ENCODE peak calls at places on chromosomes 13 and 19, in ten cellular contexts. P is foreskin fibroblast, U is esophagus squamous epithelium, G is progenitor cell of endocrine pancreas, Y is fibroblast of the aortic adventitia, W is uterus, F is RWPE2, T is upper lobe of right lung, D is fibroblast of lung, X is AG09319. Z is an unnamed sample.

GRCh38 chr19:46975011-46975917 is 44.4 kb upstream of the NPAS1 start:
- DNase-seq in P (no peak), U (no peak), G (no peak), Y (peak), W (no peak), F (no peak), T (no peak), D (peak), X (no peak), Z (no peak)

GRCh38 chr19:28332351-28332750 is 880.6 kb downstream of the UQCRFS1 start:
- DNase-seq in P (no peak), U (no peak), G (no peak), Y (no peak), W (no peak), F (no peak), T (no peak), D (no peak), X (no peak), Z (no peak)

GRCh38 chr19:54207908-54208783 is 7.5 kb downstream of the RPS9 start:
- DNase-seq in P (peak), U (no peak), G (no peak), Y (peak), W (peak), F (no peak), T (peak), D (peak), X (peak), Z (no peak)

GRCh38 chr13:113373811-113374485 is 10.0 kb upstream of the GRTP1 start:
- DNase-seq in P (no peak), U (no peak), G (no peak), Y (no peak), W (no peak), F (no peak), T (no peak), D (no peak), X (no peak), Z (no peak)

GRCh38 chr13:34464011-34464410 is 478.1 kb upstream of the NBEA start:
- DNase-seq in P (peak), U (no peak), G (no peak), Y (peak), W (no peak), F (no peak), T (no peak), D (peak), X (no peak), Z (no peak)

GRCh38 chr13:76004411-76004810 is 368.3 kb downstream of the LMO7 start:
- DNase-seq in P (peak), U (no peak), G (no peak), Y (peak), W (no peak), F (no peak), T (no peak), D (peak), X (no peak), Z (no peak)

GRCh38 chr19:35879770-35880317 is 11.5 kb downstream of the APLP1 start:
- DNase-seq in P (peak), U (peak), G (peak), Y (peak), W (peak), F (peak), T (peak), D (peak), X (no peak), Z (no peak)

GRCh38 chr13:94201022-94201421 is 278.5 kb downstream of the DCT start:
- DNase-seq in P (no peak), U (no peak), G (no peak), Y (no peak), W (no peak), F (no peak), T (no peak), D (no peak), X (no peak), Z (no peak)

GRCh38 chr19:35743640-35744306 is 1.4 kb downstream of the U2AF1L4 start:
- DNase-seq in P (no peak), U (no peak), G (no peak), Y (no peak), W (no peak), F (no peak), T (no peak), D (no peak), X (no peak), Z (peak)

GRCh38 chr13:75870397-75870801 is 234.3 kb downstream of the LMO7 start:
- DNase-seq in P (peak), U (no peak), G (no peak), Y (peak), W (no peak), F (no peak), T (no peak), D (no peak), X (no peak), Z (no peak)

GRCh38 chr13:56110751-56111150 is 1030.0 kb upstream of the PRR20A start:
- DNase-seq in P (no peak), U (no peak), G (no peak), Y (no peak), W (no peak), F (no peak), T (no peak), D (no peak), X (no peak), Z (no peak)

GRCh38 chr19:19539738-19540703 is 2.0 kb downstream of the CILP2 start:
- DNase-seq in P (peak), U (no peak), G (no peak), Y (no peak), W (peak), F (peak), T (peak), D (peak), X (no peak), Z (peak)

GRCh38 chr19:56405062-56405461 is 930 bp downstream of the ZNF583 start:
- DNase-seq in P (no peak), U (no peak), G (no peak), Y (no peak), W (no peak), F (no peak), T (no peak), D (peak), X (no peak), Z (no peak)

GRCh38 chr13:102779426-102780159 is 6.0 kb upstream of the TEX30 start:
- DNase-seq in P (no peak), U (no peak), G (no peak), Y (no peak), W (no peak), F (no peak), T (no peak), D (no peak), X (no peak), Z (no peak)

GRCh38 chr19:944171-944567 is 18.3 kb downstream of the ARID3A start:
- DNase-seq in P (no peak), U (no peak), G (no peak), Y (peak), W (peak), F (no peak), T (no peak), D (no peak), X (no peak), Z (no peak)

GRCh38 chr19:10612515-10613119 is 12.7 kb upstream of the SLC44A2 start:
- DNase-seq in P (no peak), U (no peak), G (no peak), Y (peak), W (peak), F (no peak), T (peak), D (peak), X (no peak), Z (no peak)

GRCh38 chr19:29211562-29212416 is 1.2 kb downstream of the UQCRFS1 start:
- DNase-seq in P (peak), U (no peak), G (no peak), Y (peak), W (no peak), F (no peak), T (no peak), D (peak), X (no peak), Z (no peak)

GRCh38 chr13:40064154-40064713 is 408.8 kb downstream of the COG6 start:
- DNase-seq in P (peak), U (no peak), G (no peak), Y (no peak), W (no peak), F (no peak), T (no peak), D (no peak), X (no peak), Z (no peak)

GRCh38 chr19:32453736-32454135 is 48.2 kb downstream of the DPY19L3 start:
- DNase-seq in P (peak), U (no peak), G (no peak), Y (no peak), W (no peak), F (no peak), T (no peak), D (no peak), X (no peak), Z (no peak)

GRCh38 chr19:6378498-6378897 is 2.8 kb upstream of the PSPN start:
- DNase-seq in P (no peak), U (no peak), G (no peak), Y (no peak), W (no peak), F (no peak), T (no peak), D (no peak), X (no peak), Z (no peak)

GRCh38 chr19:19599190-19599535 is 19.3 kb downstream of the PBX4 start:
- DNase-seq in P (no peak), U (no peak), G (no peak), Y (no peak), W (no peak), F (no peak), T (no peak), D (no peak), X (no peak), Z (no peak)

GRCh38 chr13:21071015-21071414 is 9.6 kb upstream of the LATS2 start:
- DNase-seq in P (no peak), U (no peak), G (no peak), Y (peak), W (no peak), F (no peak), T (no peak), D (peak), X (no peak), Z (no peak)

GRCh38 chr13:42078113-42078769 is 29.8 kb downstream of the DGKH start:
- DNase-seq in P (no peak), U (no peak), G (no peak), Y (no peak), W (no peak), F (no peak), T (no peak), D (no peak), X (no peak), Z (no peak)

GRCh38 chr13:113951246-113951999 is 22.5 kb downstream of the C13orf46 start:
- DNase-seq in P (peak), U (peak), G (no peak), Y (peak), W (peak), F (no peak), T (peak), D (peak), X (peak), Z (peak)

GRCh38 chr13:105395041-105395440 is 1140.4 kb downstream of the EFNB2 start:
- DNase-seq in P (no peak), U (no peak), G (no peak), Y (no peak), W (no peak), F (no peak), T (no peak), D (peak), X (no peak), Z (no peak)

GRCh38 chr13:25167349-25167748 is 4.7 kb downstream of the AMER2 start:
- DNase-seq in P (no peak), U (no peak), G (no peak), Y (no peak), W (no peak), F (no peak), T (no peak), D (no peak), X (no peak), Z (no peak)

GRCh38 chr13:99859178-99860177 is 112.1 kb downstream of the ZIC5 start:
- DNase-seq in P (no peak), U (no peak), G (no peak), Y (no peak), W (no peak), F (no peak), T (no peak), D (no peak), X (no peak), Z (no peak)

GRCh38 chr13:76019421-76020044 is 383.4 kb downstream of the LMO7 start:
- DNase-seq in P (no peak), U (no peak), G (peak), Y (no peak), W (no peak), F (no peak), T (peak), D (peak), X (no peak), Z (peak)

GRCh38 chr13:80873589-80873988 is 532.7 kb upstream of the SPRY2 start:
- DNase-seq in P (no peak), U (no peak), G (no peak), Y (no peak), W (no peak), F (no peak), T (no peak), D (peak), X (no peak), Z (no peak)

GRCh38 chr13:110431851-110432294 is 124.8 kb downstream of the COL4A2 start:
- DNase-seq in P (no peak), U (no peak), G (no peak), Y (no peak), W (no peak), F (no peak), T (no peak), D (no peak), X (no peak), Z (no peak)

GRCh38 chr19:41998246-41999020 is 4.4 kb upstream of the ATP1A3 start:
- DNase-seq in P (peak), U (no peak), G (peak), Y (peak), W (no peak), F (no peak), T (no peak), D (peak), X (no peak), Z (no peak)

GRCh38 chr13:107119989-107120881 is 552.3 kb upstream of the ARGLU1 start:
- DNase-seq in P (no peak), U (no peak), G (no peak), Y (no peak), W (no peak), F (no peak), T (no peak), D (no peak), X (no peak), Z (no peak)

GRCh38 chr13:51557875-51558604 is 26.2 kb upstream of the WDFY2 start:
- DNase-seq in P (peak), U (no peak), G (no peak), Y (peak), W (peak), F (no peak), T (no peak), D (peak), X (peak), Z (no peak)

GRCh38 chr19:33248954-33249613 is 23.4 kb upstream of the SLC7A10 start:
- DNase-seq in P (no peak), U (no peak), G (no peak), Y (no peak), W (no peak), F (no peak), T (peak), D (no peak), X (no peak), Z (peak)

GRCh38 chr13:23748109-23748508 is 141.1 kb downstream of the MIPEP start:
- DNase-seq in P (peak), U (no peak), G (no peak), Y (no peak), W (no peak), F (no peak), T (no peak), D (no peak), X (no peak), Z (no peak)

GRCh38 chr13:107271226-107271625 is 703.3 kb upstream of the ARGLU1 start:
- DNase-seq in P (no peak), U (no peak), G (no peak), Y (peak), W (no peak), F (no peak), T (no peak), D (peak), X (no peak), Z (no peak)

GRCh38 chr19:36604656-36605100 is 435 bp upstream of the ZNF382 start:
- DNase-seq in P (peak), U (no peak), G (peak), Y (peak), W (peak), F (no peak), T (peak), D (peak), X (no peak), Z (no peak)

GRCh38 chr13:36536546-36536945 is 104.3 kb downstream of the CCNA1 start:
- DNase-seq in P (peak), U (no peak), G (no peak), Y (no peak), W (no peak), F (no peak), T (no peak), D (peak), X (no peak), Z (no peak)

GRCh38 chr19:13843104-13843921 is 33.6 kb upstream of the NANOS3 start:
- DNase-seq in P (peak), U (no peak), G (no peak), Y (peak), W (peak), F (peak), T (peak), D (peak), X (no peak), Z (no peak)

GRCh38 chr19:47267350-47267759 is 7.3 kb upstream of the INAFM1 start:
- DNase-seq in P (no peak), U (no peak), G (no peak), Y (no peak), W (no peak), F (no peak), T (no peak), D (no peak), X (no peak), Z (no peak)

DNA sequence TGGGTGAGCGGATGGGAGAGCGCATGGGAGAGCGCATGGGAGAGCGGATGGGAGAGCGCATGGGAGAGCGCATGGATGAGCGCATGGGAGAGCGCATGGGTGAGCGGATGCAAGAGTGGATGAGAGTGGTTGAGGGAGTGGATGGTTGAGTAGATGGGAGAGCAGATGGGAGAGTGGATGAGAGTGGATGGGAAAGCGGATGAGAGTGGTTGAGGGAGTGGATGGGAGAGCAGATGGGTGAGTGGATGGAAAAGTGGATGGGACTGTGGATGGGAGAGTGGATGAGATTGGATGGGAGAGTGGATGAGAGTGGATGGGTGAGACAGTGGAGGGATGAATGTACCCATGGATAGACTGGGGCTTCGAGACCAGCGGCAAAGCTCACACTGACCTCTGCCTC is 8.6 kb upstream of the TEKTIP1 start:
- DNase-seq in P (no peak), U (no peak), G (no peak), Y (no peak), W (no peak), F (no peak), T (no peak), D (no peak), X (no peak), Z (no peak)
- TF ChIP-seq CTCF in P (no peak), U (no peak), G (no peak), Y (no peak), W (no peak), F (no peak), T (no peak), D (no peak), X (no peak), Z (no peak)

GRCh38 chr13:41075034-41075433 is 13.7 kb downstream of the WBP4 start:
- DNase-seq in P (peak), U (no peak), G (no peak), Y (peak), W (no peak), F (no peak), T (no peak), D (peak), X (no peak), Z (no peak)
- TF ChIP-seq CTCF in P (peak), U (peak), G (peak), Y (peak), W (peak), F (peak), T (peak), D (peak), X (peak), Z (peak)

GRCh38 chr19:2199215-2199614 is 35.5 kb downstream of the DOT1L start:
- DNase-seq in P (peak), U (no peak), G (no peak), Y (no peak), W (no peak), F (no peak), T (no peak), D (no peak), X (no peak), Z (no peak)
- TF ChIP-seq CTCF in P (no peak), U (no peak), G (peak), Y (peak), W (no peak), F (no peak), T (no peak), D (peak), X (no peak), Z (peak)

DNA sequence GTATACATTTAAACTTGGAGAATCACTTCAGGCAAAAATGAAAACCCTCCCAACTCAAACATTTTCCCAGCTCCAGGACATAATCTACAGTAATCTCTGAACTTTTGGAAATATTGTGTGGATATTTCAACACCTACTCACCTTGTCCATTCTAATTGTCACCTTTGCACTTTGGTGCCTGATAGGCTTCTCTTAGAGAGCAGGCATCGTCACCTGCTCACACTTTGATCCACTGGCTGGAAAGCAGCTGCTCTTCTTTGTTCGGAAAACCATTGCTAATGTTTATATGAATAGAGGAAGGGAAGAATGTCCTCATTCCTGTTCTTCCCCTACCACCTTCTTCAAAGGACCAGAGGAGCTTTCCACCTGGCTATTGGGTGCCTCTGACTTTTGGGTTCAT is 411.2 kb downstream of the FGF9 start:
- DNase-seq in P (no peak), U (no peak), G (no peak), Y (no peak), W (no peak), F (no peak), T (no peak), D (no peak), X (no peak), Z (no peak)
- TF ChIP-seq CTCF in P (no peak), U (no peak), G (no peak), Y (no peak), W (no peak), F (no peak), T (no peak), D (no peak), X (no peak), Z (no peak)

DNA sequence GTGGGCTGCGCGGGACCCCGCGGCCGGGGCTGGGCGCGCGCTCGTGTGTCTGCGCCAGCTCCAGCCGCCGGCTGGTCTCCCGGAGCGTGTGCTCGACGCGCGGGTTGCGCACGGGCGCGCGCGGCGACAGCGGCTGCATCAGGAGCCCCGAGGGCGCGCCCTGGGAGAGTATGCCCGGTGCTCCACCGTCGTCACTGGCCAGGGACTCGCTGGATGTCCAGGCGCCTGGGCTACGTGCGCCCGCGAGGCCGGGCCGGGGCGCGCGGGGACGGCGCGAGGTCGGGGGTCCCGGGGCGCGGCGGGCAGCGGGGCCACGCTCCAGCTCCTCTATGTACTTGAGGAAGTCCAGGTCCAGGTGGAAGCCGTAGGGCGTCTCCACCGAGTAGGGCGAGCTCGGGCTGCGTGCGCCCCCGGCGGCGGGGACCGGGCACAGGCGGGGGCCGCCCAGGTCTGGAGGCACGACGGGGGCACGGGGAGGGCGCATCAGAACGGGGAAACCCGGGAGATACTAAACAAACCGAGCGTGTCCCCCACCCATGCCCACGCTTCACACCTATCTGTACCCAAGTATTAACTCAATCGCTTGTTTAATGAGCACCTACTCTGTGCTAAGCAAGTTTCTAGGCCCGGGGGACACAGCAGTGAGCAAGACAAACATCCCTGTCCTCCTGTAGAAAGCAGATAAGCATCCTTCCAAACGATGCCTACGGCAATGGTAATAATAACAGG is 7.6 kb downstream of the KANK3 start:
- DNase-seq in P (no peak), U (no peak), G (no peak), Y (no peak), W (no peak), F (no peak), T (peak), D (no peak), X (no peak), Z (no peak)
- TF ChIP-seq CTCF in P (no peak), U (no peak), G (peak), Y (no peak), W (no peak), F (peak), T (peak), D (no peak), X (no peak), Z (peak)

GRCh38 chr13:31051999-31052398 is 109.7 kb downstream of the HSPH1 start:
- DNase-seq in P (no peak), U (no peak), G (no peak), Y (no peak), W (no peak), F (no peak), T (no peak), D (no peak), X (no peak), Z (no peak)
- TF ChIP-seq CTCF in P (no peak), U (no peak), G (peak), Y (no peak), W (no peak), F (no peak), T (no peak), D (peak), X (no peak), Z (peak)

GRCh38 chr19:57905258-57905657 is 11.1 kb downstream of the ZNF417 start:
- DNase-seq in P (no peak), U (no peak), G (no peak), Y (no peak), W (no peak), F (no peak), T (no peak), D (no peak), X (no peak), Z (no peak)

GRCh38 chr19:57907394-57907793 is 9.0 kb downstream of the ZNF417 start:
- DNase-seq in P (no peak), U (no peak), G (no peak), Y (no peak), W (no peak), F (no peak), T (no peak), D (no peak), X (no peak), Z (no peak)

GRCh38 chr19:57903298-57904174 is 12.9 kb downstream of the ZNF417 start:
- DNase-seq in P (peak), U (no peak), G (no peak), Y (peak), W (no peak), F (no peak), T (no peak), D (peak), X (no peak), Z (no peak)
- TF ChIP-seq CTCF in P (peak), U (peak), G (peak), Y (peak), W (peak), F (peak), T (peak), D (peak), X (peak), Z (peak)

Z was measured in chondrocyte.